ENCODE peak calls at places on chromosomes 6 and 20, in ten cellular contexts. R is ovary, G is MM.1S, V is cardiac muscle cell, C is IMR-90, W is Karpas-422, F is endodermal cell, X is neural progenitor cell, T is RWPE2, Z is right cardiac atrium. Q is an unnamed sample.
A peak's percentile ranks its signal among the peaks of the same experiment; 100 is the strongest.

GRCh38 chr6:41733707-41734665 is 1.4 kb downstream of the TFEB start:
- DNase-seq in X (peak; percentile 87), W (peak; percentile 97), G (peak; percentile 75), R (peak; percentile 82), F (peak; percentile 92), V (peak; percentile 80), C (peak; percentile 62), Z (peak; percentile 93), T (no peak), Q (peak; percentile 83)

GRCh38 chr6:42522021-42522420 is 41.8 kb upstream of the UBR2 start:
- DNase-seq in R (no peak), Z (no peak), C (peak; percentile 17), X (no peak), V (peak; percentile 32), W (no peak), T (no peak), F (no peak), G (no peak), Q (no peak)

GRCh38 chr6:40440083-40440482 is 147.1 kb downstream of the LRFN2 start:
- DNase-seq in T (no peak), F (no peak), C (no peak), X (no peak), R (no peak), G (no peak), V (peak; percentile 9), W (no peak), Z (no peak), Q (no peak)

GRCh38 chr6:109772961-109773431 is 81.9 kb downstream of the FIG4 start:
- DNase-seq in T (no peak), V (no peak), F (no peak), R (no peak), X (no peak), Z (peak; percentile 74), C (peak; percentile 80), W (no peak), G (no peak), Q (no peak)

GRCh38 chr20:47854687-47855212 is 69.5 kb upstream of the SULF2 start:
- DNase-seq in V (peak; percentile 79), F (peak; percentile 88), R (no peak), G (peak; percentile 33), C (peak; percentile 41), T (no peak), X (peak; percentile 68), Z (no peak), W (peak; percentile 80), Q (no peak)

GRCh38 chr6:44395501-44395900 is 8.0 kb downstream of the CDC5L start:
- DNase-seq in W (no peak), G (no peak), Z (no peak), C (no peak), R (no peak), T (no peak), V (no peak), X (no peak), F (no peak), Q (no peak)

GRCh38 chr6:161833099-161833860 is 559.4 kb upstream of the AGPAT4 start:
- DNase-seq in W (no peak), V (no peak), G (no peak), Z (no peak), R (no peak), C (no peak), X (no peak), F (peak; percentile 42), T (no peak), Q (no peak)

GRCh38 chr6:24972551-24972950 is 36.8 kb upstream of the RIPOR2 start:
- DNase-seq in W (no peak), R (no peak), F (no peak), Z (no peak), T (no peak), G (no peak), X (no peak), C (no peak), V (no peak), Q (no peak)

DNA sequence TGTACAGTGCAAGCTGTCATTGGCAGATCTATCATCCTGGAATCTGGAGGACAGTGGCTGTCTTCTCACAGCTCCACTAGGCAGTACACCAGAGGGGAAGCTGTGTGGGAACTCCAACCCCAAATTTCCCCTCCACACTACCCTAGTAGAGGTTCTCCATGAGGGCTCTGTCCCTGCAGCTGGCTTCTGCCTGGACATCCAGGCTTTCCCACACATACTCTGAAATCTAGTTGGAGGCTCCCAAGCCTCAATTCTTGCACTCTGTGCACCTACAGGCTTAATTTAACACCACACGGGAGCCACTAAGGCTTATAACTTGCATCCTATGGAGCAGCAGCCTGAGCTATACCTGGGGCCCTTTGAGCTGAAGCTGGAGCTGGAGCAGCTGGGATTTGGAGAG is 43.0 kb upstream of the TRIM39 start:
- DNase-seq in W (no peak), V (no peak), R (no peak), Z (no peak), C (no peak), X (no peak), T (no peak), F (no peak), G (no peak), Q (no peak)
- H3K9me3 ChIP-seq in W (peaks cover 67% of the 10 kb centered on the region), V (no peaks in the 10 kb centered on the region), R (peaks cover 14% of the 10 kb centered on the region), Z (peaks cover 4% of the 10 kb centered on the region), C (peaks cover 30% of the 10 kb centered on the region), X (peaks cover 64% of the 10 kb centered on the region), T (peaks cover 47% of the 10 kb centered on the region), F (peaks cover 96% of the 10 kb centered on the region), G (no peaks in the 10 kb centered on the region), Q (peaks cover 93% of the 10 kb centered on the region)

GRCh38 chr20:46355778-46356177 is 47.5 kb upstream of the CDH22 start:
- DNase-seq in G (no peak), V (no peak), F (no peak), X (no peak), C (no peak), R (no peak), Z (peak; percentile 29), W (no peak), T (no peak), Q (no peak)

GRCh38 chr20:46354920-46355654 is 46.8 kb upstream of the CDH22 start:
- DNase-seq in C (no peak), V (no peak), G (no peak), R (no peak), X (no peak), W (no peak), F (no peak), T (no peak), Z (peak; percentile 25), Q (no peak)

GRCh38 chr20:46352370-46352938 is 44.2 kb upstream of the CDH22 start:
- DNase-seq in V (no peak), X (no peak), T (no peak), W (no peak), C (no peak), Z (peak; percentile 11), R (no peak), G (no peak), F (no peak), Q (no peak)

GRCh38 chr20:46353506-46354206 is 45.4 kb upstream of the CDH22 start:
- DNase-seq in W (no peak), Z (no peak), F (no peak), R (no peak), V (no peak), T (no peak), G (no peak), X (no peak), C (no peak), Q (no peak)

GRCh38 chr20:46354207-46354555 is 45.9 kb upstream of the CDH22 start:
- DNase-seq in C (no peak), X (no peak), Z (peak; percentile 25), T (no peak), R (no peak), G (no peak), W (no peak), V (no peak), F (no peak), Q (no peak)
- H3K4me1 ChIP-seq in C (peaks cover 12% of the 10 kb centered on the region), X (peaks cover 37% of the 10 kb centered on the region), Z (peaks cover 11% of the 10 kb centered on the region), T (no peaks in the 10 kb centered on the region), R (peaks cover 12% of the 10 kb centered on the region), G (peaks cover 11% of the 10 kb centered on the region), W (peaks cover 75% of the 10 kb centered on the region), V (peaks cover 18% of the 10 kb centered on the region), F (no peaks in the 10 kb centered on the region), Q (no peaks in the 10 kb centered on the region)

GRCh38 chr20:15848126-15848525 is 725.1 kb downstream of the KIF16B start:
- DNase-seq in T (no peak), Z (no peak), F (no peak), C (no peak), X (no peak), V (no peak), R (no peak), W (no peak), G (no peak), Q (no peak)

GRCh38 chr20:15846446-15846845 is 726.8 kb downstream of the KIF16B start:
- DNase-seq in W (no peak), F (no peak), C (no peak), T (no peak), Z (no peak), X (no peak), G (no peak), V (no peak), R (no peak), Q (no peak)

GRCh38 chr20:15838466-15838865 is 734.8 kb downstream of the KIF16B start:
- DNase-seq in F (no peak), W (no peak), T (no peak), V (no peak), R (no peak), G (no peak), Z (no peak), X (no peak), C (no peak), Q (no peak)

GRCh38 chr20:15847415-15847814 is 725.8 kb downstream of the KIF16B start:
- DNase-seq in G (no peak), W (no peak), C (no peak), T (no peak), Z (no peak), V (no peak), X (no peak), F (no peak), R (no peak), Q (no peak)

DNA sequence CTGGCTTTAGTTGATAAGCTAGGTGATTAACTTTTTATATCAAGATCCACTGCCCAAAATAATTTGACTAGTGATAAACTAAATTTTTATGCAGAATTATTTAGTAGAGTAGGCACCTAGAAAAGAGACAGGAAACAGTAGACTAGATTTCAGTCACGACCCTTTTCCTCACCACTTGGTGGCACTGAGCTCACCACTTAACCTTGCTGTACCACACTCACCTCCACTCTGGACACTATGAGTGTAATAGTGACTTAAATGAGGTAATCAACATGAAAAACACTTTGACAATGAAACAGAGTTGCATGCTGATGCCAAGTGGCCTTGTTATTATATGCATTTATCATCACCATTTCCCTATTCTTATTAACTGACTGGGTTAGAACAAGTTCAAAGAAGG is 730.4 kb downstream of the KIF16B start:
- DNase-seq in F (no peak), X (no peak), T (no peak), V (no peak), C (no peak), G (peak; percentile 19), W (peak; percentile 81), R (no peak), Z (no peak), Q (no peak)
- H3K9me3 ChIP-seq in F (no peaks in the 10 kb centered on the region), X (no peaks in the 10 kb centered on the region), T (no peaks in the 10 kb centered on the region), V (no peaks in the 10 kb centered on the region), C (peaks cover 7% of the 10 kb centered on the region), G (no peaks in the 10 kb centered on the region), W (no peaks in the 10 kb centered on the region), R (no peaks in the 10 kb centered on the region), Z (no peaks in the 10 kb centered on the region), Q (no peaks in the 10 kb centered on the region)

DNA sequence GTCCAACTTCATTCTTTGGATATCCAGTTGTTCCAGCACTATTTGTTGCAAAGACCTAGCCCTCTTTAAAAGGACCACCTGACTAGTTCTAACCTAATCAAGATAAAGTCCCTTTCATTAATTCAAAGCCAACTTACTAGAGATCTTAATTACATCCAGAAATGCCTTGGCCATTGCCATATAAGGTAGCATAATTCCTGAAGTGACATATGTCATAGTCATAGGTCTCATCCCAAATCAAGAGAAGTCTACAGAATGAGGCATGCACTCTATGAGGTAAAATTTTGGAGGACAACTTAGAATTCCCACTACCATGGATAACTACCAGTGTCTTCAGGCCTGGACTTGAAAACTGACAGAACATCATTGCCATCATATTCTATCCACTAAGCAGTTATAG is 420.4 kb upstream of the ID4 start:
- DNase-seq in G (no peak), T (no peak), X (no peak), F (no peak), C (no peak), Z (no peak), R (no peak), W (no peak), V (no peak), Q (no peak)
- H3K4me1 ChIP-seq in G (no peaks in the 10 kb centered on the region), T (peaks cover 47% of the 10 kb centered on the region), X (no peaks in the 10 kb centered on the region), F (no peaks in the 10 kb centered on the region), C (no peaks in the 10 kb centered on the region), Z (no peaks in the 10 kb centered on the region), R (no peaks in the 10 kb centered on the region), W (no peaks in the 10 kb centered on the region), V (no peaks in the 10 kb centered on the region), Q (no peaks in the 10 kb centered on the region)